ENCODE peak calls at places on chromosomes 11 and 22, in seven cellular contexts. H is nephron progenitor cell; T is LoVo; V is lung; X is kidney tubule cell; P is GM10248; Y is naive thymus-derived CD8-positive, alpha-beta T cell. R is an unnamed sample.

GRCh38 chr11:36380296-36381004 is 84.4 kb downstream of the PRR5L start:
- DNase-seq in H (no peak), T (no peak), V (no peak), X (no peak), P (no peak), Y (no peak), R (no peak)

GRCh38 chr11:33445761-33446161 is 188.6 kb downstream of the HIPK3 start:
- DNase-seq in H (no peak), T (no peak), V (no peak), X (peak; percentile 69), P (no peak), Y (no peak), R (no peak)

GRCh38 chr11:83566948-83567347 is 280.8 kb upstream of the CCDC90B start:
- DNase-seq in H (no peak), T (no peak), V (no peak), X (peak; percentile 89), P (no peak), Y (no peak), R (no peak)

GRCh38 chr22:50702821-50703725 is 30.4 kb downstream of the SHANK3 start:
- DNase-seq in H (no peak), T (no peak), V (no peak), X (no peak), P (no peak), Y (no peak), R (no peak)

GRCh38 chr11:64531906-64532312 is 59.1 kb upstream of the SLC22A12 start:
- DNase-seq in H (no peak), T (no peak), V (no peak), X (no peak), P (no peak), Y (no peak), R (no peak)

GRCh38 chr11:109978895-109979294 is 114.3 kb upstream of the ZC3H12C start:
- DNase-seq in H (no peak), T (no peak), V (no peak), X (no peak), P (no peak), Y (no peak), R (no peak)

GRCh38 chr22:24315367-24315781 is 44.7 kb downstream of the SPECC1L start:
- DNase-seq in H (no peak), T (no peak), V (no peak), X (no peak), P (no peak), Y (no peak), R (no peak)

GRCh38 chr22:25564979-25565677 is 653 bp downstream of the GRK3 start:
- DNase-seq in H (no peak), T (peak; percentile 34), V (no peak), X (peak; percentile 32), P (no peak), Y (no peak), R (no peak)

GRCh38 chr11:123166095-123166559 is 28.9 kb downstream of the CLMP start:
- DNase-seq in H (peak; percentile 70), T (no peak), V (peak; percentile 31), X (no peak), P (no peak), Y (no peak), R (no peak)

GRCh38 chr11:62611705-62612365 is 740 bp downstream of the EML3 start:
- DNase-seq in H (peak; percentile 44), T (no peak), V (peak; percentile 71), X (peak; percentile 46), P (peak; percentile 66), Y (peak; percentile 67), R (peak; percentile 59)

GRCh38 chr11:73225001-73225686 is 7.1 kb downstream of the P2RY2 start:
- DNase-seq in H (no peak), T (no peak), V (peak; percentile 48), X (peak; percentile 26), P (no peak), Y (no peak), R (no peak)

GRCh38 chr11:46279393-46280099 is 2.1 kb downstream of the CREB3L1 start:
- DNase-seq in H (no peak), T (no peak), V (no peak), X (no peak), P (no peak), Y (no peak), R (peak; percentile 57)

GRCh38 chr11:117096140-117096972 is 1.9 kb downstream of the SIK3 start:
- DNase-seq in H (no peak), T (no peak), V (no peak), X (peak; percentile 38), P (peak; percentile 75), Y (peak; percentile 64), R (peak; percentile 53)

GRCh38 chr11:12842933-12843636 is 166.0 kb upstream of the RASSF10 start:
- DNase-seq in H (peak; percentile 39), T (no peak), V (no peak), X (peak; percentile 83), P (no peak), Y (no peak), R (no peak)

GRCh38 chr11:58576792-58577440 is 1.3 kb upstream of the LPXN start:
- DNase-seq in H (no peak), T (peak; percentile 28), V (no peak), X (peak; percentile 46), P (no peak), Y (no peak), R (no peak)

GRCh38 chr11:16356751-16357365 is 512 bp upstream of the SOX6 start:
- DNase-seq in H (no peak), T (no peak), V (no peak), X (no peak), P (no peak), Y (no peak), R (no peak)

GRCh38 chr11:82195251-82195650 is 538.4 kb downstream of the FAM181B start:
- DNase-seq in H (no peak), T (no peak), V (no peak), X (peak; percentile 1), P (no peak), Y (no peak), R (no peak)

GRCh38 chr22:39129746-39130145 is 22.7 kb downstream of the CBX7 start:
- DNase-seq in H (no peak), T (no peak), V (no peak), X (no peak), P (no peak), Y (no peak), R (no peak)